ENCODE peak calls at places on chromosome 13, in nine cellular contexts. One of them, this sample, is unnamed.

GRCh38 chr13:79779761-79780160 is 298.8 kb downstream of the NDFIP2 start:
- DNase-seq in vagina: no peak
- DNase-seq in iPS-NIHi11: peak
- DNase-seq in RWPE1: peak
- DNase-seq in stimulated activated CD8-positive, alpha-beta memory T cell treated with anti-CD3 and anti-CD28 coated beads, Interleukin-12 subunit alpha, Interleukin-12 subunit beta, amount 100 ng/mL, for 4 hours: no peak
- DNase-seq in psoas muscle: peak
- DNase-seq in cardiac septum: no peak
- DNase-seq in AG04449: no peak
- DNase-seq in fibroblast of lung: peak
- DNase-seq in this sample: no peak

GRCh38 chr13:77333521-77334083 is 6.7 kb upstream of the MYCBP2 start:
- DNase-seq in vagina: no peak
- DNase-seq in iPS-NIHi11: no peak
- DNase-seq in RWPE1: no peak
- DNase-seq in stimulated activated CD8-positive, alpha-beta memory T cell treated with anti-CD3 and anti-CD28 coated beads, Interleukin-12 subunit alpha, Interleukin-12 subunit beta, amount 100 ng/mL, for 4 hours: no peak
- DNase-seq in psoas muscle: no peak
- DNase-seq in cardiac septum: no peak
- DNase-seq in AG04449: no peak
- DNase-seq in fibroblast of lung: no peak
- DNase-seq in this sample: no peak

GRCh38 chr13:112859817-112860190 is 109.2 kb upstream of the MCF2L start:
- DNase-seq in vagina: no peak
- DNase-seq in iPS-NIHi11: no peak
- DNase-seq in RWPE1: peak
- DNase-seq in stimulated activated CD8-positive, alpha-beta memory T cell treated with anti-CD3 and anti-CD28 coated beads, Interleukin-12 subunit alpha, Interleukin-12 subunit beta, amount 100 ng/mL, for 4 hours: no peak
- DNase-seq in psoas muscle: peak
- DNase-seq in cardiac septum: no peak
- DNase-seq in AG04449: no peak
- DNase-seq in fibroblast of lung: peak
- DNase-seq in this sample: peak

GRCh38 chr13:113935081-113935511 is 38.8 kb downstream of the C13orf46 start:
- DNase-seq in vagina: no peak
- DNase-seq in iPS-NIHi11: peak
- DNase-seq in RWPE1: no peak
- DNase-seq in stimulated activated CD8-positive, alpha-beta memory T cell treated with anti-CD3 and anti-CD28 coated beads, Interleukin-12 subunit alpha, Interleukin-12 subunit beta, amount 100 ng/mL, for 4 hours: no peak
- DNase-seq in psoas muscle: peak
- DNase-seq in cardiac septum: peak
- DNase-seq in AG04449: no peak
- DNase-seq in fibroblast of lung: no peak
- DNase-seq in this sample: peak

GRCh38 chr13:48043789-48044503 is 6.4 kb downstream of the NUDT15 start:
- DNase-seq in vagina: no peak
- DNase-seq in iPS-NIHi11: no peak
- DNase-seq in RWPE1: no peak
- DNase-seq in stimulated activated CD8-positive, alpha-beta memory T cell treated with anti-CD3 and anti-CD28 coated beads, Interleukin-12 subunit alpha, Interleukin-12 subunit beta, amount 100 ng/mL, for 4 hours: no peak
- DNase-seq in psoas muscle: no peak
- DNase-seq in cardiac septum: no peak
- DNase-seq in AG04449: peak
- DNase-seq in fibroblast of lung: peak
- DNase-seq in this sample: no peak

GRCh38 chr13:27044837-27045570 is 126.6 kb downstream of the USP12 start:
- DNase-seq in vagina: no peak
- DNase-seq in iPS-NIHi11: no peak
- DNase-seq in RWPE1: no peak
- DNase-seq in stimulated activated CD8-positive, alpha-beta memory T cell treated with anti-CD3 and anti-CD28 coated beads, Interleukin-12 subunit alpha, Interleukin-12 subunit beta, amount 100 ng/mL, for 4 hours: no peak
- DNase-seq in psoas muscle: no peak
- DNase-seq in cardiac septum: no peak
- DNase-seq in AG04449: no peak
- DNase-seq in fibroblast of lung: no peak
- DNase-seq in this sample: no peak

GRCh38 chr13:40666905-40667621 is 622 bp upstream of the FOXO1 start:
- DNase-seq in vagina: peak
- DNase-seq in iPS-NIHi11: peak
- DNase-seq in RWPE1: peak
- DNase-seq in stimulated activated CD8-positive, alpha-beta memory T cell treated with anti-CD3 and anti-CD28 coated beads, Interleukin-12 subunit alpha, Interleukin-12 subunit beta, amount 100 ng/mL, for 4 hours: no peak
- DNase-seq in psoas muscle: peak
- DNase-seq in cardiac septum: peak
- DNase-seq in AG04449: no peak
- DNase-seq in fibroblast of lung: no peak
- DNase-seq in this sample: peak

GRCh38 chr13:35866801-35867200 is 264.4 kb downstream of the DCLK1 start:
- DNase-seq in vagina: no peak
- DNase-seq in iPS-NIHi11: no peak
- DNase-seq in RWPE1: no peak
- DNase-seq in stimulated activated CD8-positive, alpha-beta memory T cell treated with anti-CD3 and anti-CD28 coated beads, Interleukin-12 subunit alpha, Interleukin-12 subunit beta, amount 100 ng/mL, for 4 hours: no peak
- DNase-seq in psoas muscle: no peak
- DNase-seq in cardiac septum: no peak
- DNase-seq in AG04449: no peak
- DNase-seq in fibroblast of lung: peak
- DNase-seq in this sample: peak

GRCh38 chr13:37173214-37173613 is 67.8 kb upstream of the CSNK1A1L start:
- DNase-seq in vagina: no peak
- DNase-seq in iPS-NIHi11: no peak
- DNase-seq in RWPE1: no peak
- DNase-seq in stimulated activated CD8-positive, alpha-beta memory T cell treated with anti-CD3 and anti-CD28 coated beads, Interleukin-12 subunit alpha, Interleukin-12 subunit beta, amount 100 ng/mL, for 4 hours: no peak
- DNase-seq in psoas muscle: no peak
- DNase-seq in cardiac septum: no peak
- DNase-seq in AG04449: peak
- DNase-seq in fibroblast of lung: peak
- DNase-seq in this sample: no peak

GRCh38 chr13:28273919-28274318 is 135.6 kb downstream of the PAN3 start:
- DNase-seq in vagina: no peak
- DNase-seq in iPS-NIHi11: peak
- DNase-seq in RWPE1: no peak
- DNase-seq in stimulated activated CD8-positive, alpha-beta memory T cell treated with anti-CD3 and anti-CD28 coated beads, Interleukin-12 subunit alpha, Interleukin-12 subunit beta, amount 100 ng/mL, for 4 hours: no peak
- DNase-seq in psoas muscle: no peak
- DNase-seq in cardiac septum: no peak
- DNase-seq in AG04449: no peak
- DNase-seq in fibroblast of lung: no peak
- DNase-seq in this sample: no peak

GRCh38 chr13:37878496-37878895 is 8.9 kb upstream of the TRPC4 start:
- DNase-seq in vagina: no peak
- DNase-seq in iPS-NIHi11: no peak
- DNase-seq in RWPE1: no peak
- DNase-seq in stimulated activated CD8-positive, alpha-beta memory T cell treated with anti-CD3 and anti-CD28 coated beads, Interleukin-12 subunit alpha, Interleukin-12 subunit beta, amount 100 ng/mL, for 4 hours: no peak
- DNase-seq in psoas muscle: no peak
- DNase-seq in cardiac septum: no peak
- DNase-seq in AG04449: peak
- DNase-seq in fibroblast of lung: peak
- DNase-seq in this sample: no peak

GRCh38 chr13:100694722-100695644 is 20.4 kb upstream of the TMTC4 start:
- DNase-seq in vagina: no peak
- DNase-seq in iPS-NIHi11: peak
- DNase-seq in RWPE1: no peak
- DNase-seq in stimulated activated CD8-positive, alpha-beta memory T cell treated with anti-CD3 and anti-CD28 coated beads, Interleukin-12 subunit alpha, Interleukin-12 subunit beta, amount 100 ng/mL, for 4 hours: no peak
- DNase-seq in psoas muscle: no peak
- DNase-seq in cardiac septum: no peak
- DNase-seq in AG04449: no peak
- DNase-seq in fibroblast of lung: peak
- DNase-seq in this sample: peak

GRCh38 chr13:52955505-52955904 is 73.1 kb upstream of the OLFM4 start:
- DNase-seq in vagina: no peak
- DNase-seq in iPS-NIHi11: peak
- DNase-seq in RWPE1: no peak
- DNase-seq in stimulated activated CD8-positive, alpha-beta memory T cell treated with anti-CD3 and anti-CD28 coated beads, Interleukin-12 subunit alpha, Interleukin-12 subunit beta, amount 100 ng/mL, for 4 hours: no peak
- DNase-seq in psoas muscle: peak
- DNase-seq in cardiac septum: no peak
- DNase-seq in AG04449: no peak
- DNase-seq in fibroblast of lung: no peak
- DNase-seq in this sample: no peak

GRCh38 chr13:51614350-51614786 is 30.1 kb downstream of the WDFY2 start:
- DNase-seq in vagina: no peak
- DNase-seq in iPS-NIHi11: no peak
- DNase-seq in RWPE1: no peak
- DNase-seq in stimulated activated CD8-positive, alpha-beta memory T cell treated with anti-CD3 and anti-CD28 coated beads, Interleukin-12 subunit alpha, Interleukin-12 subunit beta, amount 100 ng/mL, for 4 hours: peak
- DNase-seq in psoas muscle: peak
- DNase-seq in cardiac septum: no peak
- DNase-seq in AG04449: no peak
- DNase-seq in fibroblast of lung: no peak
- DNase-seq in this sample: no peak

GRCh38 chr13:44768775-44769578 is 192.8 kb upstream of the TSC22D1 start:
- DNase-seq in vagina: no peak
- DNase-seq in iPS-NIHi11: no peak
- DNase-seq in RWPE1: no peak
- DNase-seq in stimulated activated CD8-positive, alpha-beta memory T cell treated with anti-CD3 and anti-CD28 coated beads, Interleukin-12 subunit alpha, Interleukin-12 subunit beta, amount 100 ng/mL, for 4 hours: no peak
- DNase-seq in psoas muscle: no peak
- DNase-seq in cardiac septum: no peak
- DNase-seq in AG04449: no peak
- DNase-seq in fibroblast of lung: no peak
- DNase-seq in this sample: no peak

GRCh38 chr13:85228692-85229091 is 570.5 kb downstream of the SLITRK6 start:
- DNase-seq in vagina: no peak
- DNase-seq in iPS-NIHi11: no peak
- DNase-seq in RWPE1: no peak
- DNase-seq in stimulated activated CD8-positive, alpha-beta memory T cell treated with anti-CD3 and anti-CD28 coated beads, Interleukin-12 subunit alpha, Interleukin-12 subunit beta, amount 100 ng/mL, for 4 hours: no peak
- DNase-seq in psoas muscle: no peak
- DNase-seq in cardiac septum: no peak
- DNase-seq in AG04449: no peak
- DNase-seq in fibroblast of lung: no peak
- DNase-seq in this sample: no peak

GRCh38 chr13:32443111-32443510 is 15.2 kb upstream of the N4BP2L1 start:
- DNase-seq in vagina: no peak
- DNase-seq in iPS-NIHi11: no peak
- DNase-seq in RWPE1: no peak
- DNase-seq in stimulated activated CD8-positive, alpha-beta memory T cell treated with anti-CD3 and anti-CD28 coated beads, Interleukin-12 subunit alpha, Interleukin-12 subunit beta, amount 100 ng/mL, for 4 hours: no peak
- DNase-seq in psoas muscle: no peak
- DNase-seq in cardiac septum: no peak
- DNase-seq in AG04449: no peak
- DNase-seq in fibroblast of lung: peak
- DNase-seq in this sample: no peak

GRCh38 chr13:77811981-77812380 is 106.7 kb downstream of the EDNRB start:
- DNase-seq in vagina: no peak
- DNase-seq in iPS-NIHi11: no peak
- DNase-seq in RWPE1: no peak
- DNase-seq in stimulated activated CD8-positive, alpha-beta memory T cell treated with anti-CD3 and anti-CD28 coated beads, Interleukin-12 subunit alpha, Interleukin-12 subunit beta, amount 100 ng/mL, for 4 hours: no peak
- DNase-seq in psoas muscle: no peak
- DNase-seq in cardiac septum: no peak
- DNase-seq in AG04449: no peak
- DNase-seq in fibroblast of lung: no peak
- DNase-seq in this sample: no peak

GRCh38 chr13:98411617-98412310 is 165.1 kb downstream of the STK24 start:
- DNase-seq in vagina: no peak
- DNase-seq in iPS-NIHi11: no peak
- DNase-seq in RWPE1: no peak
- DNase-seq in stimulated activated CD8-positive, alpha-beta memory T cell treated with anti-CD3 and anti-CD28 coated beads, Interleukin-12 subunit alpha, Interleukin-12 subunit beta, amount 100 ng/mL, for 4 hours: no peak
- DNase-seq in psoas muscle: no peak
- DNase-seq in cardiac septum: no peak
- DNase-seq in AG04449: no peak
- DNase-seq in fibroblast of lung: no peak
- DNase-seq in this sample: peak

GRCh38 chr13:52950436-52950960 is 78.1 kb upstream of the OLFM4 start:
- DNase-seq in vagina: no peak
- DNase-seq in iPS-NIHi11: no peak
- DNase-seq in RWPE1: no peak
- DNase-seq in stimulated activated CD8-positive, alpha-beta memory T cell treated with anti-CD3 and anti-CD28 coated beads, Interleukin-12 subunit alpha, Interleukin-12 subunit beta, amount 100 ng/mL, for 4 hours: no peak
- DNase-seq in psoas muscle: no peak
- DNase-seq in cardiac septum: no peak
- DNase-seq in AG04449: no peak
- DNase-seq in fibroblast of lung: no peak
- DNase-seq in this sample: no peak

GRCh38 chr13:53324656-53325055 is 296.0 kb downstream of the OLFM4 start:
- DNase-seq in vagina: no peak
- DNase-seq in iPS-NIHi11: no peak
- DNase-seq in RWPE1: no peak
- DNase-seq in stimulated activated CD8-positive, alpha-beta memory T cell treated with anti-CD3 and anti-CD28 coated beads, Interleukin-12 subunit alpha, Interleukin-12 subunit beta, amount 100 ng/mL, for 4 hours: no peak
- DNase-seq in psoas muscle: no peak
- DNase-seq in cardiac septum: no peak
- DNase-seq in AG04449: no peak
- DNase-seq in fibroblast of lung: no peak
- DNase-seq in this sample: no peak

GRCh38 chr13:76886292-76887061 is at the start of gene KCTD12:
- DNase-seq in vagina: peak
- DNase-seq in iPS-NIHi11: peak
- DNase-seq in RWPE1: peak
- DNase-seq in stimulated activated CD8-positive, alpha-beta memory T cell treated with anti-CD3 and anti-CD28 coated beads, Interleukin-12 subunit alpha, Interleukin-12 subunit beta, amount 100 ng/mL, for 4 hours: peak
- DNase-seq in psoas muscle: peak
- DNase-seq in cardiac septum: peak
- DNase-seq in AG04449: no peak
- DNase-seq in fibroblast of lung: peak
- DNase-seq in this sample: peak